ENCODE peak calls at places on chromosomes 1 and 21, in nine cellular contexts. Q, I, M, Y, Z, V, H, G and P are unnamed samples.

GRCh38 chr21:21624674-21625073 is 626.5 kb downstream of the NCAM2 start:
- DNase-seq in H (no peak), M (no peak), Z (no peak), Y (no peak), Q (no peak), I (no peak), G (no peak), V (no peak), P (no peak)

GRCh38 chr1:239682945-239683344 is 296.6 kb downstream of the CHRM3 start:
- DNase-seq in Z (no peak), Y (no peak), V (no peak), M (no peak), Q (no peak), I (no peak), G (no peak), H (no peak), P (no peak)

GRCh38 chr1:27575861-27576331 is 28.0 kb downstream of the AHDC1 start:
- DNase-seq in I (no peak), Y (peak), M (no peak), H (peak), G (peak), V (peak), Z (no peak), Q (peak), P (no peak)

GRCh38 chr1:34781844-34782391 is 904 bp downstream of the GJB3 start:
- DNase-seq in Y (no peak), M (no peak), Q (no peak), H (no peak), G (no peak), Z (no peak), I (no peak), V (peak), P (no peak)

GRCh38 chr1:214902636-214903320 is 179.8 kb upstream of the KCNK2 start:
- DNase-seq in G (no peak), V (peak), Q (no peak), Y (no peak), M (no peak), H (no peak), I (peak), Z (no peak), P (no peak)

GRCh38 chr1:9787702-9788101 is 36.1 kb downstream of the CLSTN1 start:
- DNase-seq in I (no peak), G (no peak), M (peak), Q (no peak), H (no peak), Y (no peak), Z (no peak), V (no peak), P (peak)

GRCh38 chr1:72954943-72955342 is 672.6 kb upstream of the NEGR1 start:
- DNase-seq in I (no peak), H (no peak), V (peak), Z (no peak), Q (no peak), Y (no peak), G (no peak), M (no peak), P (no peak)

GRCh38 chr1:81296584-81296983 is 504.1 kb upstream of the ADGRL2 start:
- DNase-seq in H (no peak), V (no peak), Y (no peak), Q (no peak), M (no peak), G (no peak), Z (no peak), I (no peak), P (no peak)

GRCh38 chr1:55039342-55040082 is at the start of gene PCSK9:
- DNase-seq in M (no peak), G (peak), Q (no peak), H (no peak), Z (no peak), I (peak), Y (peak), V (peak), P (no peak)

GRCh38 chr21:34707876-34708325 is 39.1 kb downstream of the CLIC6 start:
- DNase-seq in G (no peak), M (peak), Z (no peak), I (no peak), V (no peak), H (no peak), Y (no peak), Q (no peak), P (peak)

GRCh38 chr1:39776400-39776713 is 5.2 kb upstream of the OXCT2 start:
- DNase-seq in G (peak), Z (no peak), H (peak), M (no peak), V (no peak), I (no peak), Q (no peak), Y (no peak), P (no peak)

GRCh38 chr1:202589190-202589680 is 121.0 kb downstream of the SYT2 start:
- DNase-seq in G (no peak), H (peak), I (peak), M (no peak), V (peak), Q (peak), Z (peak), Y (peak), P (no peak)

GRCh38 chr21:39681845-39682244 is 63.1 kb upstream of the IGSF5 start:
- DNase-seq in H (no peak), Z (no peak), G (no peak), I (no peak), Q (no peak), M (no peak), V (peak), Y (no peak), P (no peak)

GRCh38 chr1:6507037-6507428 is 15.6 kb upstream of the PLEKHG5 start:
- DNase-seq in G (no peak), V (no peak), Q (no peak), M (no peak), I (no peak), Y (no peak), H (no peak), Z (no peak), P (no peak)

GRCh38 chr21:44572959-44573583 is 458 bp upstream of the KRTAP10-4 start:
- DNase-seq in G (peak), M (no peak), Q (no peak), V (no peak), Y (no peak), I (no peak), Z (no peak), H (no peak), P (no peak)

GRCh38 chr21:33027401-33028185 is 1.9 kb downstream of the OLIG2 start:
- DNase-seq in Y (no peak), Q (no peak), V (no peak), G (no peak), H (no peak), M (no peak), Z (no peak), I (no peak), P (no peak)

GRCh38 chr1:62706985-62707745 is 19.0 kb upstream of the DOCK7 start:
- DNase-seq in G (no peak), Y (no peak), H (no peak), Q (no peak), M (no peak), Z (no peak), V (no peak), I (no peak), P (no peak)

GRCh38 chr21:43467785-43468184 is 40.9 kb upstream of the SIK1 start:
- DNase-seq in M (no peak), G (peak), Y (no peak), Z (no peak), I (no peak), H (no peak), Q (no peak), V (no peak), P (no peak)

GRCh38 chr1:241605146-241605805 is 34.9 kb downstream of the CHML start:
- DNase-seq in I (no peak), V (peak), Z (no peak), Q (no peak), H (no peak), Y (peak), M (no peak), G (no peak), P (no peak)

GRCh38 chr1:26959722-26960624 is at the start of gene KDF1:
- DNase-seq in G (peak), Z (no peak), H (no peak), Q (peak), I (peak), Y (peak), V (peak), M (peak), P (peak)

GRCh38 chr1:10007161-10007560 is 10.1 kb downstream of the RBP7 start:
- DNase-seq in Q (no peak), Y (no peak), I (no peak), M (no peak), Z (no peak), G (no peak), H (no peak), V (no peak), P (no peak)

GRCh38 chr1:204623894-204624361 is 61.6 kb downstream of the LRRN2 start:
- DNase-seq in H (no peak), V (no peak), I (peak), G (no peak), M (no peak), Y (peak), Q (no peak), Z (no peak), P (peak)

GRCh38 chr1:32981003-32981909 is 16.6 kb upstream of the RNF19B start:
- DNase-seq in H (peak), I (no peak), Z (no peak), Y (no peak), G (peak), V (peak), Q (no peak), M (peak), P (peak)

GRCh38 chr1:159889202-159889601 is 10.8 kb downstream of the CFAP45 start:
- DNase-seq in I (no peak), Y (no peak), V (no peak), Q (no peak), M (no peak), G (no peak), Z (no peak), H (no peak), P (no peak)

GRCh38 chr1:172823534-172823933 is 164.6 kb downstream of the FASLG start:
- DNase-seq in I (no peak), V (no peak), Q (no peak), M (no peak), Z (no peak), Y (no peak), G (no peak), H (no peak), P (no peak)

GRCh38 chr1:22836846-22837245 is 126.2 kb downstream of the EPHB2 start:
- DNase-seq in H (no peak), I (no peak), Q (no peak), G (no peak), V (no peak), M (no peak), Z (no peak), Y (no peak), P (no peak)

GRCh38 chr1:206489980-206490534 is 17.3 kb upstream of the RASSF5 start:
- DNase-seq in M (peak), V (peak), G (peak), H (peak), Y (peak), I (no peak), Z (peak), Q (peak), P (peak)

GRCh38 chr1:168893359-168893791 is 164.4 kb upstream of the DPT start:
- DNase-seq in Y (no peak), G (no peak), I (no peak), M (no peak), Z (no peak), Q (no peak), V (peak), H (peak), P (no peak)

GRCh38 chr1:221766210-221766609 is 24.3 kb upstream of the DUSP10 start:
- DNase-seq in H (no peak), M (no peak), V (no peak), G (no peak), Z (no peak), Q (no peak), Y (no peak), I (no peak), P (no peak)

GRCh38 chr1:212149566-212149965 is 114.0 kb downstream of the DTL start:
- DNase-seq in Q (no peak), G (no peak), Z (no peak), M (no peak), V (no peak), I (no peak), Y (no peak), H (no peak), P (no peak)

GRCh38 chr1:22709891-22710687 is 550 bp upstream of the EPHB2 start:
- DNase-seq in V (peak), Q (peak), Y (peak), H (peak), M (no peak), G (peak), Z (peak), I (no peak), P (no peak)

GRCh38 chr1:61285371-61285885 is 203.1 kb downstream of the NFIA start:
- DNase-seq in Q (no peak), Y (no peak), M (no peak), V (peak), G (no peak), Z (no peak), I (no peak), H (no peak), P (no peak)

GRCh38 chr1:165228676-165229075 is 127.8 kb downstream of the LMX1A start:
- DNase-seq in I (no peak), V (peak), M (no peak), Q (no peak), H (no peak), G (no peak), Y (peak), Z (no peak), P (no peak)

GRCh38 chr1:215284966-215285365 is 202.4 kb downstream of the KCNK2 start:
- DNase-seq in Z (no peak), V (no peak), I (no peak), M (no peak), Q (no peak), Y (no peak), H (no peak), G (no peak), P (no peak)

GRCh38 chr1:55402676-55403464 is 187.7 kb upstream of the USP24 start:
- DNase-seq in I (no peak), H (no peak), Q (no peak), G (no peak), Z (no peak), V (peak), M (no peak), Y (no peak), P (no peak)

GRCh38 chr1:117128323-117129079 is 7.0 kb upstream of the TRIM45 start:
- DNase-seq in G (no peak), M (no peak), H (no peak), Q (no peak), Y (peak), I (peak), V (peak), Z (no peak), P (peak)

GRCh38 chr1:223731076-223731770 is 18.9 kb downstream of the CAPN2 start:
- DNase-seq in H (peak), V (no peak), Q (peak), G (peak), Y (no peak), Z (peak), I (no peak), M (no peak), P (no peak)

GRCh38 chr1:100719490-100719889 is at the start of gene VCAM1:
- DNase-seq in Q (peak), Y (peak), G (no peak), I (no peak), V (no peak), M (no peak), Z (no peak), H (no peak), P (no peak)

GRCh38 chr1:100721502-100722205 is 2.1 kb downstream of the VCAM1 start:
- DNase-seq in M (no peak), I (no peak), Y (no peak), Q (peak), V (peak), G (no peak), H (peak), Z (peak), P (no peak)

GRCh38 chr1:100724281-100724680 is 4.7 kb downstream of the VCAM1 start:
- DNase-seq in M (no peak), Y (no peak), H (no peak), Z (no peak), G (no peak), I (no peak), V (no peak), Q (no peak), P (no peak)

GRCh38 chr1:100720751-100721150 is 1.2 kb downstream of the VCAM1 start:
- DNase-seq in G (no peak), M (no peak), Y (no peak), Z (no peak), Q (no peak), H (no peak), I (no peak), V (no peak), P (no peak)

GRCh38 chr1:100722211-100722610 is 2.7 kb downstream of the VCAM1 start:
- DNase-seq in V (no peak), Y (no peak), Z (no peak), H (no peak), I (no peak), M (no peak), Q (no peak), G (no peak), P (no peak)
- H3K4me3 ChIP-seq in V (no peak), Y (no peak), Z (no peak), H (peak), I (no peak), M (no peak), Q (no peak), G (peak), P (no peak)

DNA sequence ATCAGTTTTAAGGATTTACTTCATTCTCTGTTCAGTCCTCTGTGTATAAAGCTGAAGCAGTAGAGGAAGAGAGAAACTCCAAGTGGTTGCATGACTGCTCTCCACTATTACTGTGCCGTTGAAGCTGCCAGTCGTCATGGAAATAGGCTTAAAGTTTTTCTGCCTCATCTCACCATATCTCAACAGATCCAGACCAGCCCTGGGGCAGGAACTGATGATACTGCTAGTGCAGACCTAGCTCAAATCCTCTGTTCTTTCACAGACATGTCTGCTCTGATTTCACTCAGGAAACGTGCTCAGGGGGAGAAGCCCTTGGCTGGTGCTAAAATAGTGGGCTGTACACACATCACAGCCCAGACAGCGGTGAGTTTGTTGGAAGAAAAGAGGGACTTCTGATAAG is 22.3 kb upstream of the STRIP1 start:
- DNase-seq in Y (no peak), V (no peak), G (no peak), Z (no peak), M (no peak), Q (no peak), H (no peak), I (no peak), P (no peak)
- H3K4me3 ChIP-seq in Y (no peak), V (no peak), G (no peak), Z (no peak), M (no peak), Q (no peak), H (no peak), I (no peak), P (no peak)

GRCh38 chr1:228753236-228753741 is 18.0 kb downstream of the RHOU start:
- DNase-seq in Q (no peak), Z (no peak), Y (no peak), I (no peak), G (no peak), H (no peak), M (no peak), V (no peak), P (no peak)
- H3K4me3 ChIP-seq in Q (no peak), Z (no peak), Y (no peak), I (no peak), G (no peak), H (no peak), M (no peak), V (no peak), P (no peak)

DNA sequence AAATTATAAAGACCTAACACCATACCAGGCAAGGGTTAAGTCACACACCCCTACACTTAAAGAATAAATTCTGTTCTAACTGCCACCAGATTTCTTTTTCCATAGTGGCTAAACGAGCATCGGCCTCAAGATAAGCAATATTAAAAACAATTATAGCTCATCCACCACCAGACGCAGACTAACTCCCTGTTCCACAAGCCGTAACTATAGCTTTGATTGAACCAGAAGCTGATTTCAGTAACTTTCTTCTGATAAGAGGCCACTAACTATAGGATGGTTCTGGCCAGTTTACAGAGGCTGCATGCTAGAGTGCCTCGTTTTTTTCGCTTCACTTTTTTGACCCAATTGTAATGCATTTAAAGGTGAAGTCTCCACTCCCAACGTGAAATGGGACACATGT is 238.8 kb downstream of the MRPL39 start:
- DNase-seq in H (no peak), V (no peak), G (no peak), Z (no peak), Q (no peak), I (no peak), Y (no peak), M (no peak), P (no peak)
- H3K4me3 ChIP-seq in H (no peak), V (no peak), G (no peak), Z (no peak), Q (no peak), I (no peak), Y (no peak), M (no peak), P (no peak)

GRCh38 chr1:1624443-1625403 is 7.2 kb upstream of the MMP23B start:
- DNase-seq in H (peak), Q (no peak), I (no peak), G (peak), V (no peak), Y (peak), M (peak), Z (no peak), P (peak)
- H3K4me3 ChIP-seq in H (no peak), Q (no peak), I (no peak), G (no peak), V (no peak), Y (no peak), M (no peak), Z (no peak), P (no peak)